ENCODE peak calls at places on chromosomes 16 and 17, in seven cellular contexts. H, R, B, G, W, J and V are unnamed samples.

GRCh38 chr16:7026639-7027038 is 306.0 kb upstream of the RBFOX1 start:
- DNase-seq in H (no peak), R (no peak), B (no peak), G (no peak), W (no peak), J (no peak), V (no peak)

GRCh38 chr17:71709974-71710373 is 410.8 kb upstream of the SOX9 start:
- DNase-seq in H (no peak), R (no peak), B (no peak), G (no peak), W (no peak), J (no peak), V (no peak)

GRCh38 chr17:1481736-1482135 is 10.8 kb downstream of the MYO1C start:
- DNase-seq in H (no peak), R (no peak), B (no peak), G (no peak), W (no peak), J (no peak), V (no peak)

GRCh38 chr17:69103557-69104233 is 38.0 kb downstream of the ABCA6 start:
- DNase-seq in H (no peak), R (no peak), B (no peak), G (no peak), W (peak), J (peak), V (no peak)

GRCh38 chr16:499924-500323 is 27.6 kb upstream of the CAPN15 start:
- DNase-seq in H (no peak), R (no peak), B (no peak), G (no peak), W (no peak), J (no peak), V (no peak)

GRCh38 chr16:19393226-19394074 is 24.2 kb upstream of the TMC5 start:
- DNase-seq in H (no peak), R (no peak), B (peak), G (no peak), W (no peak), J (no peak), V (no peak)

GRCh38 chr17:19769946-19770652 is 22.0 kb upstream of the ALDH3A1 start:
- DNase-seq in H (no peak), R (no peak), B (no peak), G (no peak), W (no peak), J (no peak), V (no peak)

GRCh38 chr17:1953866-1954265 is 71.3 kb downstream of the RTN4RL1 start:
- DNase-seq in H (no peak), R (no peak), B (no peak), G (no peak), W (no peak), J (no peak), V (no peak)

GRCh38 chr17:29038511-29039300 is 4.2 kb upstream of the PIPOX start:
- DNase-seq in H (no peak), R (no peak), B (no peak), G (no peak), W (no peak), J (no peak), V (no peak)

GRCh38 chr17:27609606-27610303 is 21.2 kb upstream of the LGALS9 start:
- DNase-seq in H (no peak), R (peak), B (peak), G (peak), W (peak), J (no peak), V (peak)

GRCh38 chr16:58393138-58393504 is 850 bp downstream of the GINS3 start:
- DNase-seq in H (no peak), R (no peak), B (no peak), G (no peak), W (no peak), J (no peak), V (no peak)

GRCh38 chr17:28282596-28282995 is 36.4 kb upstream of the TMEM97 start:
- DNase-seq in H (no peak), R (no peak), B (no peak), G (no peak), W (no peak), J (no peak), V (no peak)

GRCh38 chr17:33290156-33290697 is 2.9 kb downstream of the ASIC2 start:
- DNase-seq in H (no peak), R (peak), B (no peak), G (no peak), W (no peak), J (no peak), V (no peak)

GRCh38 chr17:352421-353212 is at the start of gene RPH3AL:
- DNase-seq in H (no peak), R (no peak), B (peak), G (peak), W (peak), J (peak), V (no peak)

GRCh38 chr17:63436523-63437110 is 9.5 kb downstream of the CYB561 start:
- DNase-seq in H (no peak), R (no peak), B (no peak), G (no peak), W (peak), J (no peak), V (peak)
- TF ChIP-seq CTCF in H (no peak), R (no peak), B (no peak), G (no peak), W (peak), J (no peak), V (no peak)

GRCh38 chr16:26464576-26465266 is 602.0 kb upstream of the C16orf82 start:
- DNase-seq in H (no peak), R (no peak), B (no peak), G (no peak), W (no peak), J (no peak), V (peak)
- TF ChIP-seq CTCF in H (no peak), R (no peak), B (no peak), G (no peak), W (no peak), J (no peak), V (no peak)

GRCh38 chr16:9155876-9156275 is 64.4 kb downstream of the HAPSTR1 start:
- DNase-seq in H (no peak), R (no peak), B (no peak), G (no peak), W (no peak), J (no peak), V (no peak)

GRCh38 chr16:9160551-9160911 is 69.1 kb downstream of the HAPSTR1 start:
- DNase-seq in H (no peak), R (no peak), B (no peak), G (no peak), W (no peak), J (no peak), V (no peak)

GRCh38 chr16:9165601-9166220 is 74.3 kb downstream of the HAPSTR1 start:
- DNase-seq in H (no peak), R (no peak), B (no peak), G (no peak), W (no peak), J (no peak), V (no peak)

GRCh38 chr16:9154576-9155410 is 63.3 kb downstream of the HAPSTR1 start:
- DNase-seq in H (no peak), R (no peak), B (no peak), G (no peak), W (no peak), J (no peak), V (no peak)

GRCh38 chr16:9159839-9160550 is 68.6 kb downstream of the HAPSTR1 start:
- DNase-seq in H (peak), R (peak), B (peak), G (peak), W (peak), J (peak), V (peak)
- TF ChIP-seq CTCF in H (peak), R (peak), B (peak), G (no peak), W (peak), J (peak), V (peak)

GRCh38 chr17:21164226-21165019 is 37.7 kb downstream of the DHRS7B start:
- DNase-seq in H (no peak), R (no peak), B (no peak), G (no peak), W (no peak), J (no peak), V (no peak)
- TF ChIP-seq CTCF in H (peak), R (no peak), B (no peak), G (no peak), W (no peak), J (no peak), V (no peak)

GRCh38 chr17:40436631-40437030 is 6.6 kb upstream of the IGFBP4 start:
- DNase-seq in H (no peak), R (no peak), B (no peak), G (no peak), W (no peak), J (no peak), V (no peak)

GRCh38 chr17:40431231-40431602 is 12.0 kb upstream of the IGFBP4 start:
- DNase-seq in H (no peak), R (no peak), B (peak), G (peak), W (no peak), J (no peak), V (no peak)

GRCh38 chr17:40432864-40433528 is 10.3 kb upstream of the IGFBP4 start:
- DNase-seq in H (no peak), R (no peak), B (no peak), G (peak), W (peak), J (no peak), V (no peak)

GRCh38 chr17:40430272-40431230 is 12.7 kb upstream of the IGFBP4 start:
- DNase-seq in H (no peak), R (no peak), B (peak), G (peak), W (no peak), J (no peak), V (no peak)

GRCh38 chr17:40433551-40434384 is 9.5 kb upstream of the IGFBP4 start:
- DNase-seq in H (no peak), R (peak), B (no peak), G (no peak), W (no peak), J (no peak), V (peak)
- TF ChIP-seq CTCF in H (peak), R (peak), B (peak), G (peak), W (no peak), J (peak), V (peak)